ENCODE peak calls at places on chromosomes 2 and 18, in four cellular contexts. O is GM12878, W is HepG2, X is K562. Z is an unnamed sample.

GRCh38 chr2:72000110-72000509 is 147.6 kb downstream of the CYP26B1 start:
- DNase-seq in O (no peak), X (no peak), W (no peak), Z (no peak)

GRCh38 chr18:48866028-48866733 is 84.6 kb downstream of the SMAD7 start:
- DNase-seq in O (no peak), W (no peak), X (no peak), Z (peak; percentile 90)

GRCh38 chr18:48358868-48359267 is 50.3 kb downstream of the ZBTB7C start:
- DNase-seq in X (no peak), W (no peak), O (no peak), Z (no peak)

GRCh38 chr2:178197791-178198190 is 3.5 kb downstream of the OSBPL6 start:
- DNase-seq in X (no peak), O (no peak), W (no peak), Z (no peak)

GRCh38 chr2:127066942-127067341 is 40.0 kb downstream of the BIN1 start:
- DNase-seq in X (no peak), O (no peak), W (no peak), Z (no peak)

GRCh38 chr2:96359310-96359709 is 23.7 kb downstream of the NCAPH start:
- DNase-seq in O (no peak), X (no peak), W (no peak), Z (peak; percentile 39)

GRCh38 chr2:173874003-173874898 is 90.9 kb downstream of the SP3 start:
- DNase-seq in W (no peak), X (peak; percentile 20), O (no peak), Z (no peak)

GRCh38 chr2:17752892-17753802 is 463 bp downstream of the SMC6 start:
- DNase-seq in W (peak; percentile 63), X (peak; percentile 50), O (no peak), Z (peak; percentile 82)

GRCh38 chr2:6866239-6866745 is 585 bp upstream of the CMPK2 start:
- DNase-seq in X (peak; percentile 29), W (peak; percentile 24), O (peak; percentile 17), Z (peak; percentile 60)

GRCh38 chr18:61892683-61893303 is at the start of gene RNF152:
- DNase-seq in X (no peak), W (no peak), O (no peak), Z (peak; percentile 75)

GRCh38 chr2:238578256-238578655 is 151.5 kb downstream of the ASB1 start:
- DNase-seq in O (no peak), X (no peak), W (no peak), Z (no peak)

GRCh38 chr2:175734679-175735078 is 267.4 kb downstream of the LNPK start:
- DNase-seq in W (no peak), X (no peak), O (no peak), Z (no peak)

GRCh38 chr2:98324181-98324580 is 22.1 kb upstream of the CNGA3 start:
- DNase-seq in O (no peak), W (no peak), X (no peak), Z (no peak)

GRCh38 chr2:55923091-55923977 is at the start of gene EFEMP1:
- DNase-seq in W (no peak), X (no peak), O (no peak), Z (peak; percentile 41)

GRCh38 chr2:176662771-176663170 is 393.5 kb downstream of the MTX2 start:
- DNase-seq in W (no peak), X (no peak), O (no peak), Z (no peak)

GRCh38 chr2:237820421-237820820 is 21.8 kb downstream of the RBM44 start:
- DNase-seq in W (no peak), O (no peak), X (no peak), Z (no peak)

GRCh38 chr2:148718039-148718438 is 73.5 kb downstream of the EPC2 start:
- DNase-seq in X (no peak), W (no peak), O (no peak), Z (no peak)

GRCh38 chr2:37819228-37819627 is 105.9 kb upstream of the RMDN2 start:
- DNase-seq in X (no peak), O (no peak), W (no peak), Z (peak; percentile 27)

GRCh38 chr2:230672836-230673235 is 39.8 kb upstream of the CAB39 start:
- DNase-seq in X (no peak), W (no peak), O (no peak), Z (no peak)

GRCh38 chr2:216604458-216604857 is 28.8 kb upstream of the IGFBP2 start:
- DNase-seq in O (no peak), X (no peak), W (no peak), Z (no peak)

GRCh38 chr2:241496904-241497877 is 11.2 kb downstream of the STK25 start:
- DNase-seq in O (no peak), W (no peak), X (no peak), Z (no peak)

GRCh38 chr2:134838143-134838620 is at the start of gene ACMSD:
- DNase-seq in X (no peak), W (no peak), O (no peak), Z (no peak)

GRCh38 chr2:184444623-184445223 is 153.6 kb upstream of the ZNF804A start:
- DNase-seq in X (no peak), O (no peak), W (no peak), Z (no peak)

GRCh38 chr2:226839960-226840359 is 4.1 kb downstream of the RHBDD1 start:
- DNase-seq in O (no peak), X (no peak), W (no peak), Z (no peak)

GRCh38 chr2:71675296-71675695 is 221.9 kb downstream of the DYSF start:
- DNase-seq in O (no peak), X (no peak), W (no peak), Z (no peak)

GRCh38 chr2:203340791-203341487 is 12.7 kb downstream of the ABI2 start:
- DNase-seq in O (no peak), X (no peak), W (no peak), Z (no peak)

GRCh38 chr2:148524519-148524919 is 120.0 kb upstream of the EPC2 start:
- DNase-seq in X (no peak), O (no peak), W (no peak), Z (no peak)

GRCh38 chr2:30368258-30368657 is 78.8 kb upstream of the LCLAT1 start:
- DNase-seq in W (no peak), X (no peak), O (no peak), Z (no peak)

GRCh38 chr18:34224423-34225217 is at the start of gene NOL4:
- DNase-seq in X (no peak), W (peak; percentile 51), O (no peak), Z (peak; percentile 89)

GRCh38 chr18:48783616-48784520 is 166.9 kb downstream of the SMAD7 start:
- DNase-seq in O (no peak), W (no peak), X (no peak), Z (no peak)

GRCh38 chr2:150474326-150475074 is 13.0 kb downstream of the RND3 start:
- DNase-seq in X (no peak), O (no peak), W (no peak), Z (no peak)

DNA sequence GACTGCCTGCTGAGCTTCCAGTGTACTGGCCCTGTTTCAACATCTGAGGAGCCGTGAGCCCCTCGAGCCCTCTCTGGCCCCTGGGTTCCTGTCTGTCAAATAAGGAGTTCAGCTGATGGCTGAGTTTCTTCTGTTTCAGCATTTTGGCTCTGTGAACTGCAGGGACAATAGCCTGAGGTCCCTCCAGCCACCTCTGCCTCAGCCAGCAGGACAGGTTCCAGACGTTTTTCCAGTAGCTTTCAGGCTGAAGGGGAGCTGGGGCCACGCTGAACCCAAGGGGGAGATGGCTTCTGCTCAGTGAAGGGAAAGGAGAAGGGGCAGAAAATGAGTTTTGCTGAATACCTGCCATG is 5.4 kb downstream of the SLC35F6 start:
- DNase-seq in X (no peak), W (no peak), O (no peak), Z (no peak)
- H3K4me1 ChIP-seq in X (peaks cover 73% of the 10 kb centered on the region), W (peaks cover 43% of the 10 kb centered on the region), O (peaks cover 17% of the 10 kb centered on the region), Z (peaks cover 26% of the 10 kb centered on the region)

GRCh38 chr2:189933911-189934399 is 128.6 kb downstream of the MSTN start:
- DNase-seq in W (no peak), O (no peak), X (no peak), Z (no peak)
- TF ChIP-seq NFIC in W (no peak), O (no peak), X (no peak), Z (peak; percentile 69)

GRCh38 chr2:36380624-36381481 is 25.3 kb downstream of the CRIM1 start:
- DNase-seq in X (no peak), O (no peak), W (peak; percentile 99), Z (peak; percentile 42)

GRCh38 chr2:36376992-36377738 is 21.6 kb downstream of the CRIM1 start:
- DNase-seq in W (no peak), X (no peak), O (no peak), Z (no peak)

GRCh38 chr2:36381965-36382364 is 26.4 kb downstream of the CRIM1 start:
- DNase-seq in W (no peak), X (no peak), O (no peak), Z (no peak)

GRCh38 chr2:36382472-36382871 is 26.9 kb downstream of the CRIM1 start:
- DNase-seq in W (no peak), O (no peak), X (no peak), Z (no peak)

GRCh38 chr2:36379710-36380448 is 24.3 kb downstream of the CRIM1 start:
- DNase-seq in X (no peak), W (no peak), O (no peak), Z (no peak)
- H3K4me1 ChIP-seq in X (no peaks in the 10 kb centered on the region), W (peaks cover 97% of the 10 kb centered on the region), O (no peaks in the 10 kb centered on the region), Z (peaks cover 2% of the 10 kb centered on the region)

DNA sequence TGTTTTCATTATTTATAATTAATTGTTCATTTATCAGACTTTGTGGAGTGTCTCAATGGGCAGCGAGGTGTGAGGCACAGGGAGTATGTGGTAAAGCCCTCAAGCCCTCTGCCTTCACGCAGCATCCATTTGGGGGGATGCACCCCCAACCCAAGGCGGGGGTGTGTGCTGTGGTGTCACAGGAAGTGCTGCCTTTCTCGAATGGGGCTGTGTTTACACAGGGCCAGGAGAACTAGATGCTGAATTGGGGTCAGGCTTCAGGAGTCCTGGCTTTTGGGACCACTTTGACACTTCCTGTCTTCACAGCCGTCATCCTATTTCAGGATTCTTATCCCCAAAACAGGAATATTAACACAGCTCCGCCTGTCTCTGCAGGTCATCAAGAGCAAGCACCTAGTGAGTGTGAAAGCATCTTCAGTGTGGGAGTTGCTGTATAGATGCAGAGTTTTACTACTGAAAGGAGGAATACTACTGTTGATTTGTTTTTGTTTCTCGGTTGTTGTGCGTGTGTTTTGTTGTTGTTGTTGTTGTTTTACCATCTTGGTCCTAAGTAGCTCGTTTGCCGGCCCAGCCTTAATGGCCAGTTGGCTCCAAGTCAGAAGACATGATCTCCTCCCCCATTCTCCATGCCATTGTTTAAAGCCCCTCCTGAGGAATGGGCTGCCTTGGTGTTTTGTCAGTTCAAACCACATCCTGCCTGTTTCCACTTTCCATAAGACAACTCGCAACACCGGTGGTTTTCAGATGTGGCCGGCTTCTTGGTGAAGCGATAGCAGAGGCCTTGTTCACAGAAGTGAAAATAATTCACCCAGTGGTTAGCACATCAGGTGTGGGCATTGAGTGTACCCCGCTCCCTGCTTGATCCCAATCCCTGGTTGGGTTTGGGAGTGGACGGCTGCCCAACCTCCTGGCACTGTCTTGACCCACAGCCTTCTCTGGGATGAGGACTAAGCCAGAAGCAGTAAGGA is 221.3 kb downstream of the BCL2 start:
- DNase-seq in X (no peak), W (no peak), O (peak; percentile 77), Z (no peak)
- TF ChIP-seq NFIC in X (no peak), W (no peak), O (peak; percentile 83), Z (no peak)

DNA sequence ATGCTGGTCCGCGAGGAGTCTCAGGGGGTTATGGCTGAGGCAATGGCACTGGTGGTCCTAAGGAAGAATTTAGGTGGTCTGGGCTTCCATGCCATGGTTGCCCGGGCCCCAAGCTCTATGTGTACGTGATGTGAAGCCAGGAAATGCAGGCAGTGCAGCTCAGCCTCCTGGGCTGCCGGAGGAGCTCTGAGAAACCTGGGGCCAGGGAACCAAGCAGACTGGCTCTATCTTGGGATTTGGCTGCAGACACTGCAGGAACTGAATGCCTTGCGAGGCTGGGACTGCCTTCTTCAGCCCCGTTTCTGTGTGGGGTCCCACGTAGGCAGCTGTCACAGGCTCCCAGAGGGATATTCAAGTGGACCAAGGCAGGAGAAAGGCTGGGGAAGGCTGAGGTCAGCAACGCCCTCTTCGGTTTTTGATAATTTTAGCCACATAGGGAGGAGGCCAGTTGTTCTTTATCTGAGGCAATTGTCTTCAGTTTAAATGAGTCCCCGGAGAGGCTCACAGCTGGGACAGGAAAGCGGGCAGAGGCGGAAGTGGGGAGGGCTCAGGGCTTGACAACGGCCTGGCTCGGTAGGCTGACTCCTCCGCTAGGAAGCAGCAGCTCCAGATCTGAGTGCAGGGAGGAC is 77.7 kb downstream of the RHOB start:
- DNase-seq in W (no peak), X (peak; percentile 55), O (no peak), Z (no peak)
- H3K4me1 ChIP-seq in W (peaks cover 79% of the 10 kb centered on the region), X (peaks cover 17% of the 10 kb centered on the region), O (peaks cover 18% of the 10 kb centered on the region), Z (peaks cover 30% of the 10 kb centered on the region)

Z was measured in SK-N-SH.